ENCODE peak calls at places on chromosomes 2 and 18, in eight cellular contexts. S is stimulated activated CD4-positive, alpha-beta T cell treated with anti-CD3 and anti-CD28 coated beads, Interleukin-12 subunit alpha, Interleukin-12 subunit beta, amount 100 ng/mL, for 24 hours; P is T-helper 2 cell; Y is activated naive CD4-positive, alpha-beta T cell; K is germinal center; Z is Caki2; V is HT-29; U is iPS DF 19.7. J is an unnamed sample.

GRCh38 chr2:79155826-79156476 is 3.6 kb downstream of the REG3A start:
- DNase-seq in U (no peak), Z (no peak), V (no peak), S (no peak), P (no peak), Y (no peak), K (no peak), J (no peak)

GRCh38 chr18:54388203-54389142 is 30.8 kb downstream of the C18orf54 start:
- DNase-seq in Z (peak), K (no peak), S (no peak), Y (no peak), U (peak), P (no peak), V (peak), J (peak)

GRCh38 chr2:73156539-73157124 is 43.9 kb upstream of the RAB11FIP5 start:
- DNase-seq in Y (no peak), Z (no peak), U (no peak), V (peak), P (no peak), S (peak), K (no peak), J (peak)

GRCh38 chr2:20185176-20186022 is 39.5 kb downstream of the SDC1 start:
- DNase-seq in V (peak), P (no peak), K (no peak), S (no peak), Z (peak), U (no peak), Y (no peak), J (peak)

GRCh38 chr2:159508140-159508539 is 108.2 kb downstream of the BAZ2B start:
- DNase-seq in V (no peak), P (no peak), S (no peak), K (no peak), U (no peak), Y (no peak), Z (no peak), J (no peak)

GRCh38 chr2:142180820-142181533 is 50.2 kb upstream of the LRP1B start:
- DNase-seq in U (no peak), P (no peak), Y (no peak), V (peak), S (no peak), K (no peak), Z (no peak), J (no peak)

GRCh38 chr18:73556904-73557303 is 590.7 kb downstream of the FBXO15 start:
- DNase-seq in V (no peak), Y (no peak), P (no peak), S (no peak), Z (no peak), K (no peak), U (no peak), J (no peak)

GRCh38 chr18:75923169-75923568 is 495.7 kb upstream of the SMIM21 start:
- DNase-seq in K (no peak), Z (peak), U (no peak), V (no peak), P (no peak), Y (no peak), S (no peak), J (peak)

GRCh38 chr18:57063601-57064000 is 83.3 kb upstream of the BOD1L2 start:
- DNase-seq in P (no peak), S (no peak), Y (no peak), K (no peak), V (no peak), Z (no peak), U (no peak), J (no peak)

GRCh38 chr2:237715459-237715947 is 83.1 kb upstream of the RBM44 start:
- DNase-seq in V (peak), P (no peak), S (no peak), Y (no peak), K (no peak), U (no peak), Z (no peak), J (no peak)

GRCh38 chr2:117755768-117756167 is 58.7 kb upstream of the DDX18 start:
- DNase-seq in P (no peak), K (no peak), Y (no peak), Z (no peak), S (no peak), U (no peak), V (no peak), J (no peak)

GRCh38 chr2:100978582-100979051 is 23.5 kb upstream of the RPL31 start:
- DNase-seq in K (no peak), U (no peak), Y (no peak), S (no peak), Z (no peak), V (no peak), P (no peak), J (no peak)

GRCh38 chr2:111250448-111251030 is 129.8 kb downstream of the BCL2L11 start:
- DNase-seq in Z (no peak), U (no peak), S (no peak), V (no peak), P (no peak), K (no peak), Y (no peak), J (no peak)

GRCh38 chr2:207071820-207072219 is 93.9 kb downstream of the KLF7 start:
- DNase-seq in K (peak), Y (no peak), Z (no peak), U (no peak), P (no peak), V (peak), S (no peak), J (no peak)

GRCh38 chr2:162676515-162676914 is 162.1 kb downstream of the KCNH7 start:
- DNase-seq in Z (peak), S (no peak), Y (no peak), U (no peak), V (no peak), K (no peak), P (no peak), J (no peak)

GRCh38 chr18:77098554-77099174 is 33.9 kb downstream of the MBP start:
- DNase-seq in Z (no peak), K (no peak), U (no peak), S (no peak), Y (no peak), V (no peak), P (no peak), J (no peak)

GRCh38 chr2:188787002-188787660 is 187.0 kb upstream of the COL3A1 start:
- DNase-seq in S (no peak), Z (no peak), Y (no peak), V (no peak), P (no peak), K (no peak), U (no peak), J (peak)

GRCh38 chr2:209619782-209620181 is 151.8 kb upstream of the UNC80 start:
- DNase-seq in P (no peak), K (peak), Y (no peak), U (no peak), S (no peak), Z (no peak), V (no peak), J (no peak)

J was measured in RCC 7860.